ENCODE peak calls at places on chromosomes 16 and 17, in six cellular contexts. Y is lung, K is pancreas, Q is adrenal gland, U is A549, J is AG04450. F is an unnamed sample. For H3K9me3, the result is how much of the 10 kb centered on the place peaks cover.

GRCh38 chr16:7246578-7246977 is 86.1 kb upstream of the RBFOX1 start:
- DNase-seq in Y (no peak), K (no peak), Q (no peak), U (no peak), J (no peak), F (no peak)

GRCh38 chr16:52964290-52964689 is 88.4 kb downstream of the CHD9NB start:
- DNase-seq in Y (no peak), K (no peak), Q (no peak), U (no peak), J (no peak), F (no peak)

GRCh38 chr16:89924925-89925307 is 1.8 kb downstream of the TUBB3 start:
- DNase-seq in Y (no peak), K (no peak), Q (no peak), U (no peak), J (no peak), F (peak)

GRCh38 chr17:76107507-76107906 is 3.9 kb upstream of the EXOC7 start:
- DNase-seq in Y (no peak), K (no peak), Q (no peak), U (peak), J (no peak), F (no peak)

GRCh38 chr17:7111784-7112526 is 2.7 kb downstream of the ASGR2 start:
- DNase-seq in Y (no peak), K (no peak), Q (no peak), U (no peak), J (no peak), F (no peak)

GRCh38 chr17:13362341-13363122 is 239.2 kb downstream of the HS3ST3A1 start:
- DNase-seq in Y (no peak), K (no peak), Q (no peak), U (no peak), J (no peak), F (no peak)

GRCh38 chr16:53985865-53986264 is 281.9 kb downstream of the FTO start:
- DNase-seq in Y (no peak), K (no peak), Q (no peak), U (no peak), J (no peak), F (no peak)

GRCh38 chr17:4748687-4749086 is 9.0 kb upstream of the CXCL16 start:
- DNase-seq in Y (no peak), K (no peak), Q (no peak), U (no peak), J (no peak), F (no peak)

GRCh38 chr17:67891481-67892119 is 66.3 kb downstream of the BPTF start:
- DNase-seq in Y (no peak), K (no peak), Q (peak), U (peak), J (peak), F (peak)

GRCh38 chr16:4327782-4328579 is 12.1 kb downstream of the GLIS2 start:
- DNase-seq in Y (peak), K (peak), Q (peak), U (no peak), J (no peak), F (peak)

GRCh38 chr17:57440522-57441269 is 184.4 kb downstream of the MSI2 start:
- DNase-seq in Y (peak), K (no peak), Q (peak), U (peak), J (peak), F (peak)

GRCh38 chr17:78151514-78152008 is 5.4 kb downstream of the C17orf99 start:
- DNase-seq in Y (peak), K (no peak), Q (no peak), U (peak), J (no peak), F (no peak)

GRCh38 chr17:75125984-75126383 is 5.6 kb downstream of the NT5C start:
- DNase-seq in Y (no peak), K (no peak), Q (no peak), U (peak), J (no peak), F (no peak)

DNA sequence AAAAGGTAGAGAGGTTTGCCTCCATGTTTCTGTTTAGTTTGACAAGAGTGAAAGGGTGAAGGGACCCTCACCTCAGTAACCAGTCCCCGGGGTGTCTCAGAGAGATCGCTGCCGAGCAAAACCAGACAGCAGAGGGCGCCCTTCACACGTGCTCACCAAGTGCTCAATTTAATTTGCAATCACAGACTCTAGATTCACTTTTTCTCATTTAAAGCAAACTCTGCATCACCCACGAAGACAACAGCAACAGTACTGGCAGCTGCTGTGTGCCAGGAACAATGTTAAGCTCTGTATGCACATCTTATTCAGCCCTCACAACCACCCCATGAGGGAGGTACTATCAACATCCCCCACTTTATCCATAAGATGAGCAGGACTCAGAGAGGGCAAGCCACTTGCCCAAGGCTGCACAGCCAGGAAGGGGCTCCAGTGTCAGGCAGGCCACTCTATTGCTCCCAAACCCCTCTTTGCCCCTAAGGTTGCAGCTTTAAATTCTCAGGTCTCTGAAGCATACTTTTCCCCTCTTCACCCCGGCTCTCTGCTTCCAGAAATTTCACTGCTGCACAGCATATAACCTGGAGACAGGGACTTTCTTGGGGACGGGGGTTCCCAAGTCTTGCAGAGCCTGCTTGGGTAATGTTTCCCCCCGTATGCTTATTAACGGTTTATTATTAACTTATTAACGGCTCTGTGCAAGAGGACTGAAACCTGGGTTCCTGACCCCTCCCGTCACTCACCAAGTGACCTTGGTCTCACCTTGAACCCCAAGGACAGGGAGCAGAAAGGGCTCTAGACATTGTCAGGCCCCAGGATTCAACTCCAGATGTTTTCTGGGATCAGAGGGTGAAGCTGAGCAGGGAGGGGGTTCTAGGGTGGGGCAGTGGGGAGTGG is 70.9 kb downstream of the CNGB1 start:
- DNase-seq in Y (peak), K (no peak), Q (peak), U (peak), J (peak), F (peak)
- TF ChIP-seq CTCF in Y (peak), K (peak), Q (peak), U (peak), J (peak), F (peak)

DNA sequence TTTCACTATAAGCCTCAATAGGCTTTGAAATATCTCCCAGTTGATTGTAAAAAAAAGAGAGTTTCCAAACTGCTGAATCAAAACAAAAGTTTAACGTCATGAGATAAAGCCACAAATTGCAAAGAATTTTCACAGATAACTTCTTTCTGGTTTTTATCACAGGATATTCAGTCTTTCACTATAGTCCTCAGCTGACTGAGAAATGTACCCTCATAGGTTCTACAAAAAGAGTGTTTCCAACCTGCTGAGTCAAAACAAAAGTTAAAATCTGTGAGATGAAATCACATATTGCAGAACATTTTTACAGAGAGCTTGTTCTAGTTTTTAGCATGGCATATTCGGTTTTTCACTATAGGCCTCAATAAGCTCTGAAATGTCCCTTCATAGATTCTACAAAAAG is 559.2 kb downstream of the KCNJ18 start:
- DNase-seq in Y (no peak), K (no peak), Q (no peak), U (no peak), J (no peak), F (no peak)
- H3K9me3 ChIP-seq in Y (under half), K (under half), Q (under half), U (under half), J (under half), F (under half)

GRCh38 chr16:21283521-21284289 is 5.6 kb upstream of the CRYM start:
- DNase-seq in Y (peak), K (peak), Q (no peak), U (peak), J (no peak), F (peak)
- TF ChIP-seq CTCF in Y (peak), K (no peak), Q (peak), U (peak), J (peak), F (no peak)

GRCh38 chr16:3295783-3296182 is 9.4 kb downstream of the TIGD7 start:
- DNase-seq in Y (no peak), K (no peak), Q (no peak), U (no peak), J (no peak), F (no peak)
- H3K9me3 ChIP-seq in Y (under half), K (under half), Q (half or more), U (half or more), J (half or more), F (under half)

DNA sequence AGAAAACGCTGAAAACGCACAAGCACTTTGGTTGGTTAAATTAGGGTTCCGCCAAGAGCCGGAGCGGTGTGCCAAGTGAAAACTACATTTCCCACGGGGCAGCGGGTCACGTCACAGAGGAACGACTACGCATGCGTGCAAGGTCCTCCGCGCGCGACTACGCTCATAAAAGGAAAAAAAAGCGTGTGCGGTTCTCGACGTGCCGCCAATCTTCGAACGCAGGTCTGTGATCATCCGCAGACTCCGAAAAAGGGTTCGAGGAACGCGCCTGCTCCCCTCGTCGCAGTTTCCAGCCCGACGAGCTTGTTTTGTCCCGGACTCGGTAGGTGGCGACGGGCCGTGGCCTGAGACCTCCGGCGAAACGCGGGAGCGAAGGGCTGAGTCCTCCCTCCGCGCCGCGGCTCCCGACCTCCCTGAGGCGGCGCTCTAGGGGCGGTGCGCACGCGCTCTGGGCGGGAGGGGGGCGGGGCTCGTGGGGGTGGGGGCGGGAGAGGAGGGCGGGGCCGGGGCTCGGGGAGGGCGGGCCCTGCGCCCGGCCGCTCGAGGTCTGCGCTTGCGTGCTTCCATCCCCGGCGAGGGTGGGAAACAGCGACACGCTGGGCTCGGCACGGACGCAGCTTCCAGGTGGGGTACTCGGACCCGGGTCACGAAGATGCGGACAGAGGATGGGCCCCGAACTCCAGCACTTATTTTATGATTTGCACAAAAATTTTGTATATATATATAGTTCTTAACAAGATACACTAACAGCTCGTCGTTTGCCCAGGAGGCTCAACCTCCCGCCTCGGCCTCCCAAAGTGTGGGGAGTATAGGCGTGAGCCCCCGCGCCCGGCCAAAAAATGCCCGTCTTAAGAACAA is at the start of gene SGF29:
- DNase-seq in Y (peak), K (peak), Q (peak), U (peak), J (peak), F (peak)
- TF ChIP-seq CTCF in Y (peak), K (no peak), Q (no peak), U (peak), J (peak), F (peak)

F was measured in BE2C.